ENCODE peak calls at places on chromosomes 11 and 22, in six cellular contexts. B, V, O, I, Y and W are unnamed samples. For H3K4me1 and H4K20me1, the result is how much of the 10 kb centered on the place peaks cover.

GRCh38 chr11:107337917-107338316 is 119.7 kb downstream of the CWF19L2 start:
- DNase-seq in B (no peak), V (no peak), O (no peak), I (no peak), Y (no peak), W (no peak)

GRCh38 chr11:371051-371450 is 1.8 kb downstream of the B4GALNT4 start:
- DNase-seq in B (no peak), V (no peak), O (no peak), I (no peak), Y (no peak), W (no peak)

GRCh38 chr22:27501191-27501936 is 300.2 kb downstream of the MN1 start:
- DNase-seq in B (no peak), V (no peak), O (no peak), I (peak), Y (no peak), W (no peak)

GRCh38 chr11:116101737-116102275 is 597.6 kb upstream of the CADM1 start:
- DNase-seq in B (no peak), V (no peak), O (no peak), I (no peak), Y (no peak), W (no peak)

GRCh38 chr11:1450958-1451710 is 35.4 kb downstream of the MOB2 start:
- DNase-seq in B (no peak), V (no peak), O (no peak), I (peak), Y (no peak), W (no peak)

GRCh38 chr22:27581688-27582087 is 219.9 kb downstream of the MN1 start:
- DNase-seq in B (no peak), V (no peak), O (no peak), I (no peak), Y (peak), W (no peak)

GRCh38 chr11:85831050-85831449 is 20.1 kb upstream of the SYTL2 start:
- DNase-seq in B (no peak), V (no peak), O (no peak), I (no peak), Y (no peak), W (no peak)

GRCh38 chr11:116936754-116937153 is 99.3 kb upstream of the APOA1 start:
- DNase-seq in B (no peak), V (no peak), O (no peak), I (no peak), Y (no peak), W (no peak)

GRCh38 chr22:27628891-27629631 is 172.5 kb downstream of the MN1 start:
- DNase-seq in B (peak), V (no peak), O (no peak), I (no peak), Y (peak), W (peak)

GRCh38 chr11:27468209-27468608 is 4.4 kb downstream of the LGR4 start:
- DNase-seq in B (peak), V (peak), O (no peak), I (no peak), Y (peak), W (no peak)

GRCh38 chr11:71410363-71410966 is 37.7 kb downstream of the DHCR7 start:
- DNase-seq in B (no peak), V (no peak), O (no peak), I (no peak), Y (no peak), W (no peak)

GRCh38 chr11:118152552-118153471 is at the start of gene SCN4B:
- DNase-seq in B (peak), V (peak), O (no peak), I (peak), Y (peak), W (no peak)

GRCh38 chr11:43101113-43101512 is 210.7 kb upstream of the API5 start:
- DNase-seq in B (no peak), V (no peak), O (no peak), I (no peak), Y (no peak), W (no peak)

GRCh38 chr11:30440510-30440909 is 117.6 kb downstream of the ARL14EP start:
- DNase-seq in B (no peak), V (no peak), O (no peak), I (no peak), Y (no peak), W (no peak)

GRCh38 chr22:45302047-45302446 is 7.7 kb upstream of the FAM118A start:
- DNase-seq in B (peak), V (peak), O (no peak), I (no peak), Y (peak), W (peak)

GRCh38 chr11:59616396-59616982 is 915 bp upstream of the OSBP start:
- DNase-seq in B (no peak), V (no peak), O (peak), I (peak), Y (no peak), W (no peak)

GRCh38 chr11:72769680-72770079 is 17.5 kb upstream of the ARAP1 start:
- DNase-seq in B (no peak), V (no peak), O (no peak), I (no peak), Y (no peak), W (no peak)

GRCh38 chr11:60493454-60493853 is 876 bp downstream of the MS4A12 start:
- DNase-seq in B (no peak), V (no peak), O (no peak), I (no peak), Y (no peak), W (no peak)

GRCh38 chr11:103024086-103024485 is 67.9 kb downstream of the DCUN1D5 start:
- DNase-seq in B (no peak), V (no peak), O (no peak), I (no peak), Y (no peak), W (peak)

GRCh38 chr22:39308614-39309363 is 10.6 kb downstream of the RPL3 start:
- DNase-seq in B (peak), V (peak), O (no peak), I (no peak), Y (peak), W (peak)

GRCh38 chr11:60165538-60165937 is 17.3 kb downstream of the MS4A6A start:
- DNase-seq in B (peak), V (peak), O (no peak), I (no peak), Y (no peak), W (no peak)

GRCh38 chr22:47225931-47226633 is 463.6 kb downstream of the TBC1D22A start:
- DNase-seq in B (no peak), V (no peak), O (no peak), I (no peak), Y (no peak), W (no peak)

GRCh38 chr11:96567193-96567592 is 177.4 kb downstream of the JRKL start:
- DNase-seq in B (no peak), V (no peak), O (no peak), I (peak), Y (no peak), W (no peak)

GRCh38 chr11:134372536-134372935 is 39.5 kb downstream of the B3GAT1 start:
- DNase-seq in B (no peak), V (no peak), O (no peak), I (no peak), Y (no peak), W (no peak)

GRCh38 chr11:106076421-106076922 is 675 bp downstream of the KBTBD3 start:
- DNase-seq in B (no peak), V (no peak), O (peak), I (peak), Y (peak), W (no peak)

GRCh38 chr11:86473991-86474833 is 99.5 kb downstream of the CCDC81 start:
- DNase-seq in B (peak), V (peak), O (no peak), I (no peak), Y (no peak), W (no peak)

GRCh38 chr11:118619444-118620205 is 12.2 kb downstream of the PHLDB1 start:
- DNase-seq in B (peak), V (peak), O (no peak), I (no peak), Y (peak), W (peak)

GRCh38 chr11:27397619-27398412 is 34.8 kb upstream of the CCDC34 start:
- DNase-seq in B (no peak), V (peak), O (no peak), I (no peak), Y (no peak), W (no peak)

GRCh38 chr22:37228106-37229011 is 15.7 kb downstream of the RAC2 start:
- DNase-seq in B (peak), V (no peak), O (no peak), I (no peak), Y (peak), W (peak)

GRCh38 chr11:11409916-11410315 is 56.9 kb upstream of the CSNK2A3 start:
- DNase-seq in B (no peak), V (no peak), O (no peak), I (no peak), Y (no peak), W (no peak)

GRCh38 chr22:19062139-19062789 is 59.9 kb downstream of the DGCR2 start:
- DNase-seq in B (no peak), V (peak), O (no peak), I (no peak), Y (no peak), W (no peak)

GRCh38 chr11:90884181-90884580 is 661.3 kb upstream of the CHORDC1 start:
- DNase-seq in B (no peak), V (no peak), O (no peak), I (no peak), Y (no peak), W (no peak)

GRCh38 chr11:119115484-119116234 is 5.7 kb upstream of the HINFP start:
- DNase-seq in B (no peak), V (no peak), O (peak), I (no peak), Y (no peak), W (no peak)

GRCh38 chr22:49862408-49862776 is 8.7 kb downstream of the ZBED4 start:
- DNase-seq in B (no peak), V (no peak), O (no peak), I (no peak), Y (no peak), W (no peak)

GRCh38 chr11:26993965-26994446 is at the start of gene FIBIN:
- DNase-seq in B (peak), V (no peak), O (no peak), I (peak), Y (peak), W (no peak)

GRCh38 chr22:27603111-27603822 is 198.3 kb downstream of the MN1 start:
- DNase-seq in B (no peak), V (no peak), O (no peak), I (no peak), Y (no peak), W (no peak)

GRCh38 chr11:74018331-74019005 is 9.6 kb upstream of the UCP3 start:
- DNase-seq in B (no peak), V (no peak), O (no peak), I (no peak), Y (peak), W (peak)

GRCh38 chr11:110972640-110973039 is 260.4 kb upstream of the ARHGAP20 start:
- DNase-seq in B (peak), V (no peak), O (no peak), I (no peak), Y (peak), W (no peak)

GRCh38 chr11:23320131-23320530 is 459.9 kb upstream of the CCDC179 start:
- DNase-seq in B (no peak), V (no peak), O (no peak), I (no peak), Y (no peak), W (no peak)

GRCh38 chr22:28988455-28988854 is 73.2 kb downstream of the C22orf31 start:
- DNase-seq in B (no peak), V (no peak), O (no peak), I (no peak), Y (no peak), W (no peak)
- H3K4me2 ChIP-seq in B (peak), V (no peak), O (no peak), I (no peak), Y (no peak), W (no peak)

GRCh38 chr22:31235076-31235475 is 23.0 kb downstream of the LIMK2 start:
- DNase-seq in B (no peak), V (peak), O (no peak), I (no peak), Y (no peak), W (no peak)

GRCh38 chr22:31230871-31231621 is 18.9 kb downstream of the LIMK2 start:
- DNase-seq in B (peak), V (peak), O (peak), I (peak), Y (peak), W (peak)

GRCh38 chr22:31229402-31230140 is 17.5 kb downstream of the LIMK2 start:
- DNase-seq in B (no peak), V (peak), O (no peak), I (peak), Y (no peak), W (no peak)

GRCh38 chr22:31230155-31230870 is 18.2 kb downstream of the LIMK2 start:
- DNase-seq in B (no peak), V (peak), O (no peak), I (no peak), Y (no peak), W (no peak)

GRCh38 chr22:31233001-31233400 is 20.9 kb downstream of the LIMK2 start:
- DNase-seq in B (no peak), V (peak), O (no peak), I (no peak), Y (no peak), W (peak)
- H3K4me1 ChIP-seq in B (under half), V (half or more), O (under half), I (under half), Y (under half), W (under half)

DNA sequence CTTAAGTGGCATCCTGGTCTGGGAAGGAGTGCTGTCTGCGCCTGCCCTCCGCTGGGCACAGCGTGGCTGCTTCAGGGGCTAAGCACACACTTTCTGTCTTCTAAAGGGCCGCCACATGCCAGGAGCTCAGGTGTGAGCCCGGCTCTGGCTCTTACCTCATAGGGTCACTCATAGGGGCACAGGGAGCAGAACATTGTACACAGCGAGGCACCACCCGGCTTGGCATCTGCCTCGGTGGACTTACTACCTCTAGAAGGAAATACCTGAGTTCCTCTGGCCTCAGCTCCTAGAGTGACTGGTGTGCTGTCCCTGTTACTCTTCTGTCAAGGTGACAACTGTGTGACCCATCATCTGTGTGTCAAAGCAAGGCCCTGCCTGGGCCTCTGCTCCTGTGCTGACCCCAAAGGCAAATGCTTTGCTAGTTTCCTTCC is 13.4 kb downstream of the NEAT1 start:
- DNase-seq in B (no peak), V (peak), O (peak), I (no peak), Y (no peak), W (no peak)
- H4K20me1 ChIP-seq in B (under half), V (under half), O (under half), I (under half), Y (half or more), W (half or more)

DNA sequence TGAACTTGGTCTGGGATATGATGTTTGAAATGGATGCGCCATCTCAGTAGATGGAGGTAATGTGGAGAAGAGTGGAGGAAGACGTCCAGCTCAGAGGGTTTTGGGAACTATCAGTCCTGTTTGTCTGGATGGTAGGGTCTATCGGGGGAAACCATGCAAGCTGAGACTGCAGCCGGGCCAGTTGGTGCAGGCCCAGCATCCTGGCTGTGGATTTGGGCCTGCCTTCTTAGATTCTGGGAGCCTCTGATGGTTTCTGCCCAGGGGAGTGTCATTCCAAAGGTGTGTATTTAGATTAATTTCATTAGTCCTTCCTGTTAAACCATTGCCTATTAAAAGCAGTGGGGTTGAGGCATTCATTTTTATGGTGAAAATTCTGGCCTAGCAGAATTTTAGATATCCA is 31.6 kb downstream of the BMAL1 start:
- DNase-seq in B (peak), V (no peak), O (no peak), I (no peak), Y (no peak), W (no peak)
- H3K4me2 ChIP-seq in B (no peak), V (no peak), O (no peak), I (no peak), Y (no peak), W (no peak)